ENCODE peak calls at places on chromosomes 6 and 20, in four cellular contexts. Z is EH, N is NCI-H345, T is T-helper 17 cell. R is an unnamed sample.

GRCh38 chr6:137933696-137934095 is 66.6 kb downstream of the TNFAIP3 start:
- DNase-seq in Z (peak; percentile 88), T (no peak), N (no peak), R (no peak)

GRCh38 chr6:10400330-10400729 is 14.5 kb downstream of the TFAP2A start:
- DNase-seq in Z (peak; percentile 74), N (no peak), T (no peak), R (no peak)

GRCh38 chr6:110530671-110531070 is 54.3 kb upstream of the SLC22A16 start:
- DNase-seq in N (no peak), Z (peak; percentile 29), T (no peak), R (no peak)

GRCh38 chr6:139325686-139326085 is 33.9 kb upstream of the TXLNB start:
- DNase-seq in Z (no peak), N (no peak), T (no peak), R (no peak)

GRCh38 chr20:18139832-18140231 is 2.2 kb downstream of the KAT14 start:
- DNase-seq in T (no peak), Z (no peak), N (no peak), R (no peak)

GRCh38 chr20:58709703-58710039 is 17.1 kb downstream of the NPEPL1 start:
- DNase-seq in Z (no peak), N (no peak), T (no peak), R (no peak)

GRCh38 chr6:64335195-64335594 is 699.6 kb downstream of the PHF3 start:
- DNase-seq in Z (no peak), T (no peak), N (no peak), R (no peak)

GRCh38 chr6:152636675-152637421 is at the start of gene SYNE1:
- DNase-seq in N (no peak), Z (peak; percentile 41), T (no peak), R (peak; percentile 19)

GRCh38 chr6:101404767-101405166 is 11.3 kb downstream of the GRIK2 start:
- DNase-seq in T (no peak), Z (no peak), N (no peak), R (no peak)

GRCh38 chr6:19538086-19538485 is 299.1 kb upstream of the ID4 start:
- DNase-seq in Z (no peak), T (no peak), N (peak; percentile 97), R (no peak)

GRCh38 chr6:79440590-79440989 is 96.6 kb downstream of the LCA5 start:
- DNase-seq in T (no peak), Z (no peak), N (no peak), R (no peak)

GRCh38 chr6:26152226-26153101 is 65.2 kb downstream of the HFE start:
- DNase-seq in N (no peak), Z (peak; percentile 13), T (no peak), R (no peak)

GRCh38 chr20:32440069-32440757 is 82.1 kb downstream of the ASXL1 start:
- DNase-seq in N (no peak), T (peak; percentile 3), Z (no peak), R (no peak)

GRCh38 chr6:34837500-34837899 is 45.6 kb downstream of the BLTP3A start:
- DNase-seq in N (no peak), Z (no peak), T (no peak), R (no peak)

GRCh38 chr20:18773566-18773965 is 40.0 kb upstream of the SCP2D1 start:
- DNase-seq in T (no peak), N (no peak), Z (no peak), R (no peak)

GRCh38 chr20:1338096-1338495 is 9.2 kb upstream of the SDCBP2 start:
- DNase-seq in Z (no peak), N (no peak), T (no peak), R (no peak)

GRCh38 chr6:38221236-38221635 is 401.7 kb downstream of the ZFAND3 start:
- DNase-seq in T (no peak), N (no peak), Z (no peak), R (no peak)